ENCODE peak calls at places on chromosomes 13 and 19, in seven cellular contexts. O is CD8-positive, alpha-beta T cell; C is H9; Z is A673; N is upper lobe of right lung; Y is spleen; A is thoracic aorta. R is an unnamed sample. For H3K4me1 and H3K9me3, the result is how much of the 10 kb centered on the place peaks cover.

GRCh38 chr13:93146584-93147292 is 79.9 kb upstream of the GPC6 start:
- DNase-seq in O (no peak), C (no peak), Z (no peak), N (no peak), Y (no peak), A (no peak), R (no peak)

GRCh38 chr19:45172173-45172572 is 5.9 kb downstream of the TRAPPC6A start:
- DNase-seq in O (no peak), C (no peak), Z (no peak), N (no peak), Y (no peak), A (no peak), R (peak)

GRCh38 chr13:71290963-71291937 is 575.8 kb downstream of the DACH1 start:
- DNase-seq in O (peak), C (no peak), Z (peak), N (no peak), Y (no peak), A (no peak), R (peak)

GRCh38 chr13:66492479-66492878 is 737.7 kb downstream of the PCDH9 start:
- DNase-seq in O (no peak), C (peak), Z (peak), N (no peak), Y (no peak), A (no peak), R (no peak)

GRCh38 chr19:11125994-11126685 is 29.4 kb downstream of the SPC24 start:
- DNase-seq in O (peak), C (peak), Z (peak), N (peak), Y (peak), A (peak), R (peak)

GRCh38 chr19:51365211-51366049 is 758 bp downstream of the ETFB start:
- DNase-seq in O (no peak), C (no peak), Z (peak), N (no peak), Y (no peak), A (no peak), R (no peak)

GRCh38 chr13:91346848-91347211 is 657 bp upstream of the MIR17HG start:
- DNase-seq in O (peak), C (peak), Z (no peak), N (no peak), Y (peak), A (no peak), R (peak)

GRCh38 chr19:40542197-40542859 is 34.3 kb upstream of the SHKBP1 start:
- DNase-seq in O (no peak), C (no peak), Z (peak), N (peak), Y (no peak), A (peak), R (no peak)

GRCh38 chr19:46678110-46678732 is 17.2 kb upstream of the DACT3 start:
- DNase-seq in O (peak), C (peak), Z (peak), N (no peak), Y (peak), A (no peak), R (peak)

GRCh38 chr13:44313674-44314073 is 60.0 kb upstream of the SERP2 start:
- DNase-seq in O (no peak), C (no peak), Z (peak), N (no peak), Y (no peak), A (no peak), R (no peak)

GRCh38 chr13:50377726-50378270 is 362.6 kb downstream of the KCNRG start:
- DNase-seq in O (no peak), C (no peak), Z (no peak), N (no peak), Y (no peak), A (no peak), R (no peak)

GRCh38 chr13:30371649-30372265 is 50.5 kb upstream of the UBE2L5 start:
- DNase-seq in O (peak), C (no peak), Z (no peak), N (no peak), Y (peak), A (no peak), R (peak)

GRCh38 chr13:76210262-76210661 is 574.1 kb downstream of the LMO7 start:
- DNase-seq in O (no peak), C (no peak), Z (peak), N (no peak), Y (no peak), A (no peak), R (no peak)
- H3K27ac ChIP-seq in O (no peak), C (no peak), Z (no peak), N (no peak), Y (no peak), A (no peak), R (no peak)

GRCh38 chr19:2542341-2543069 is 66.6 kb downstream of the GADD45B start:
- DNase-seq in O (no peak), C (peak), Z (no peak), N (no peak), Y (peak), A (no peak), R (no peak)
- H3K4me1 ChIP-seq in O (under half), C (under half), Z (under half), N (half or more), Y (half or more), A (half or more), R (under half)

GRCh38 chr19:28393574-28394336 is 819.2 kb downstream of the UQCRFS1 start:
- DNase-seq in O (no peak), C (no peak), Z (no peak), N (no peak), Y (no peak), A (no peak), R (no peak)
- H3K9me3 ChIP-seq in O (under half), C (under half), Z (under half), N (under half), Y (under half), A (under half), R (under half)

GRCh38 chr13:107886118-107886517 is 329.2 kb downstream of the LIG4 start:
- DNase-seq in O (no peak), C (no peak), Z (no peak), N (no peak), Y (no peak), A (no peak), R (no peak)

GRCh38 chr13:107883561-107884175 is 331.7 kb downstream of the LIG4 start:
- DNase-seq in O (no peak), C (no peak), Z (no peak), N (no peak), Y (no peak), A (no peak), R (no peak)

GRCh38 chr13:107881362-107881761 is 334.0 kb downstream of the LIG4 start:
- DNase-seq in O (no peak), C (no peak), Z (no peak), N (no peak), Y (no peak), A (no peak), R (no peak)

GRCh38 chr13:107882708-107883560 is 332.4 kb downstream of the LIG4 start:
- DNase-seq in O (no peak), C (no peak), Z (no peak), N (no peak), Y (no peak), A (no peak), R (no peak)

GRCh38 chr13:107884564-107884963 is 330.8 kb downstream of the LIG4 start:
- DNase-seq in O (no peak), C (no peak), Z (no peak), N (no peak), Y (no peak), A (no peak), R (no peak)
- H3K27ac ChIP-seq in O (no peak), C (no peak), Z (no peak), N (no peak), Y (no peak), A (no peak), R (no peak)

GRCh38 chr19:19474950-19475781 is 40.2 kb downstream of the TSSK6 start:
- DNase-seq in O (no peak), C (peak), Z (no peak), N (no peak), Y (peak), A (no peak), R (no peak)
- H3K4me1 ChIP-seq in O (under half), C (under half), Z (under half), N (under half), Y (half or more), A (under half), R (half or more)

GRCh38 chr19:37719927-37720265 is 335 bp upstream of the ZNF607 start:
- DNase-seq in O (no peak), C (no peak), Z (no peak), N (no peak), Y (no peak), A (no peak), R (no peak)
- H3K9me3 ChIP-seq in O (under half), C (under half), Z (under half), N (under half), Y (under half), A (under half), R (under half)

DNA sequence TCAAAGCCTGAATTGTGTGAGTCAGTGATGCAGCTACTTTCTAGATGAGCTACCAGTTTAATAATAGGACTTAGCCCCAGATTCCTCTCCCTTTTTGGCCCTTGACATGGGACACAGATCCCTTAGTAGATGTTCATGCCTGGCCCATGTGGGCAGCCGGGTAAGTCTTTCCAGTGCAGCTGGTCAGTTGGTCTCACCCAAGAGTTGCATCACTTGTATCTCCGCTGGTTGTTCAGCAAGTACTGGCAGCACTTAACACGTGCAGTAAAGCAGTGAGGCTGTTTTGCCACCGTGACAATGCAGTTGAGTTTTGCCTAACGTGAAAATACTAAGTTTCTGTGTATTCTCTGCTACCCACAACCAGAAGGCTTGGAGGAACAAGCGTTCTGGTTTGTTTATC is 50.1 kb downstream of the ARHGEF7 start:
- DNase-seq in O (no peak), C (no peak), Z (no peak), N (no peak), Y (no peak), A (no peak), R (no peak)
- H3K27ac ChIP-seq in O (no peak), C (no peak), Z (no peak), N (no peak), Y (no peak), A (no peak), R (no peak)

DNA sequence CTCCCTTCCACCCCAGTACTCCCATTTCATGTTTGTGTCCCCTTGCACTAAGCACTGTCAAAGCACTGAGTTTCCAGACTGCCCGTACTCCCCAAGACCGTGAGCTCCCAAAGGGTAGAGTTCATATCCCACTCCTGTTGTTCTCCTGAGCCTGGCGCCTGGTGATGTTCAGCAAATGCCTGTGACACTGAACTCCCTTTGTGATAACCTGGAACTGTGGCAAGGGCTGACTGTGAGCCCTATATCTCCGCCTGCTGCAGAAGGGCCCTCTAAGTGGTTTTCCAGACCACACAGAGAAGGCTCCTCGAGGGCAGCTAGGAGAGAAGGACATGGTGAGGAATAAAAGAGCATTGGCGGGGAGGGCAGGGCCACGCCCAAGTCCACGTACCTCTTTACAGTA is 67.5 kb downstream of the ATP7B start:
- DNase-seq in O (no peak), C (no peak), Z (no peak), N (no peak), Y (no peak), A (no peak), R (no peak)
- H3K4me1 ChIP-seq in O (under half), C (under half), Z (under half), N (under half), Y (under half), A (under half), R (under half)

GRCh38 chr19:34975056-34975455 is 11.0 kb upstream of the ZNF792 start:
- DNase-seq in O (no peak), C (no peak), Z (no peak), N (no peak), Y (no peak), A (no peak), R (no peak)

GRCh38 chr19:34974631-34975030 is 10.6 kb upstream of the ZNF792 start:
- DNase-seq in O (no peak), C (no peak), Z (peak), N (no peak), Y (no peak), A (no peak), R (no peak)

GRCh38 chr19:34976611-34977010 is 12.6 kb upstream of the ZNF792 start:
- DNase-seq in O (no peak), C (no peak), Z (no peak), N (no peak), Y (no peak), A (no peak), R (no peak)

GRCh38 chr19:34969721-34970120 is 5.7 kb upstream of the ZNF792 start:
- DNase-seq in O (no peak), C (no peak), Z (no peak), N (no peak), Y (no peak), A (no peak), R (no peak)

DNA sequence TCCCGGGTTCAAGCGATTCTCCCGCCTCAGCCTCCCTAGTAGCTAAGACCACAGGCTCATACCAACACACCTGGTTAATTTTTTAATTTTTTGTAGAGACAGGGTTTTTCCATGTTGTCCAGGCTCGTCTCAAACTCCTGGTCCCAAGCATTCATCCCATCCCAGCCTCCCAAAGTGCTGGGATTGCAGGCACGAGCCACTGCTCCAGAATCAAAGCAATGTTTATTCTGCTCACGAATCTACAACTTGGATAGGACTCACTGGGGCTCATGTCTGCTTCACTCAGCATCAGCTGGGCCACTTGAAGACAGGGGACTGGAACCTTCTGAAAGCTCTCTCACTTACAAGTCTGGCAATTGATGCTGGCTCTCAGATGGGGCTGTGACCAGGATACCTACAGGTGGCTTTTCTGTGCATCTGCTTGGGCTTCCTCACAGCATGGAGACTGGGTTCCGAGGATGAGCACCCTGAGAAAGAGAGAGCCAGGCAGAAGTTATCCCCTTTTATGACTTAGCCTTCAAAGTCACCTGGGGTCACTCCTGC is 8.2 kb upstream of the ZNF792 start:
- DNase-seq in O (no peak), C (no peak), Z (no peak), N (no peak), Y (no peak), A (no peak), R (no peak)
- H3K9me3 ChIP-seq in O (under half), C (under half), Z (under half), N (under half), Y (under half), A (under half), R (under half)